ENCODE peak calls at places on chromosomes 4 and X, in nine cellular contexts. N, M, W, H, O, F, R, C and I are unnamed samples.

GRCh38 chrX:97310373-97310772 is 426.7 kb downstream of the RPA4 start:
- DNase-seq in H (no peak), C (peak; percentile 70), O (no peak), N (no peak), M (no peak), R (no peak), F (no peak), W (peak; percentile 76), I (peak; percentile 87)

GRCh38 chr4:81594495-81595169 is 122.9 kb upstream of the RASGEF1B start:
- DNase-seq in W (no peak), O (no peak), M (no peak), R (no peak), H (no peak), F (no peak), C (no peak), N (no peak), I (no peak)

GRCh38 chrX:9873952-9874351 is 87.7 kb downstream of the SHROOM2 start:
- DNase-seq in H (peak; percentile 45), N (peak; percentile 53), F (no peak), R (peak; percentile 10), C (peak; percentile 61), W (peak; percentile 41), O (peak; percentile 37), M (peak; percentile 56), I (peak; percentile 65)

GRCh38 chr4:48683784-48684666 is 96.1 kb downstream of the FRYL start:
- DNase-seq in C (no peak), N (no peak), F (no peak), O (no peak), H (peak; percentile 34), R (no peak), M (peak; percentile 28), W (no peak), I (no peak)

GRCh38 chr4:84503495-84504437 is 4.7 kb upstream of the NKX6-1 start:
- DNase-seq in M (peak; percentile 74), F (peak; percentile 87), R (peak; percentile 62), W (peak; percentile 90), N (peak; percentile 83), H (peak; percentile 63), C (peak; percentile 78), O (peak; percentile 65), I (peak; percentile 91)

GRCh38 chr4:172809319-172809718 is 359.3 kb upstream of the GALNT7 start:
- DNase-seq in C (no peak), M (no peak), F (no peak), O (no peak), H (no peak), W (peak; percentile 55), R (no peak), N (no peak), I (peak; percentile 95)

GRCh38 chr4:125736057-125736456 is 421.3 kb downstream of the FAT4 start:
- DNase-seq in H (no peak), O (peak; percentile 4), N (peak; percentile 75), M (no peak), R (no peak), C (peak; percentile 44), F (no peak), W (no peak), I (peak; percentile 67)

GRCh38 chr4:109131559-109131958 is 170.9 kb downstream of the COL25A1 start:
- DNase-seq in F (no peak), W (no peak), C (no peak), O (no peak), M (no peak), N (no peak), R (no peak), H (no peak), I (no peak)

GRCh38 chr4:169941141-169941540 is 85.1 kb downstream of the MFAP3L start:
- DNase-seq in H (no peak), N (no peak), M (no peak), F (no peak), W (no peak), O (no peak), R (no peak), C (no peak), I (no peak)

GRCh38 chr4:112144546-112145325 is 518 bp upstream of the FAM241A start:
- DNase-seq in H (no peak), F (no peak), W (no peak), N (no peak), M (no peak), C (no peak), R (no peak), O (no peak), I (no peak)

GRCh38 chr4:137981277-137981676 is 260.9 kb downstream of the SLC7A11 start:
- DNase-seq in R (peak; percentile 31), W (no peak), M (no peak), H (no peak), C (peak; percentile 61), N (peak; percentile 65), O (no peak), F (no peak), I (no peak)

GRCh38 chr4:38366451-38366850 is 297.5 kb upstream of the KLF3 start:
- DNase-seq in M (no peak), O (no peak), N (peak; percentile 16), H (no peak), R (no peak), C (no peak), W (no peak), F (no peak), I (no peak)

GRCh38 chr4:55834086-55834795 is 14.7 kb downstream of the EXOC1L start:
- DNase-seq in R (no peak), N (no peak), C (no peak), H (no peak), F (no peak), W (no peak), O (no peak), M (no peak), I (no peak)

GRCh38 chrX:98605941-98606340 is 1722.2 kb downstream of the RPA4 start:
- DNase-seq in C (no peak), O (no peak), N (no peak), H (no peak), F (no peak), M (no peak), W (no peak), R (no peak), I (no peak)

GRCh38 chrX:155334486-155335316 is at the start of gene CLIC2:
- DNase-seq in W (no peak), O (no peak), F (peak; percentile 52), C (peak; percentile 21), H (no peak), R (no peak), N (peak; percentile 69), M (peak; percentile 82), I (no peak)

GRCh38 chr4:92232566-92232965 is 71.2 kb upstream of the GRID2 start:
- DNase-seq in W (no peak), O (no peak), H (no peak), M (no peak), C (peak; percentile 47), N (peak; percentile 18), F (no peak), R (no peak), I (no peak)

GRCh38 chr4:108113229-108113628 is 55.5 kb downstream of the LEF1 start:
- DNase-seq in O (no peak), F (no peak), N (no peak), W (no peak), M (no peak), R (no peak), H (no peak), C (no peak), I (no peak)

GRCh38 chrX:120125444-120125843 is 9.7 kb upstream of the RHOXF1 start:
- DNase-seq in H (no peak), N (no peak), R (no peak), O (no peak), C (no peak), F (no peak), M (no peak), W (no peak), I (no peak)

GRCh38 chrX:14095702-14096101 is 66.0 kb upstream of the GEMIN8 start:
- DNase-seq in R (peak; percentile 57), N (peak; percentile 71), F (peak; percentile 62), C (peak; percentile 78), O (peak; percentile 52), W (peak; percentile 74), H (peak; percentile 62), M (peak; percentile 60), I (peak; percentile 74)

DNA sequence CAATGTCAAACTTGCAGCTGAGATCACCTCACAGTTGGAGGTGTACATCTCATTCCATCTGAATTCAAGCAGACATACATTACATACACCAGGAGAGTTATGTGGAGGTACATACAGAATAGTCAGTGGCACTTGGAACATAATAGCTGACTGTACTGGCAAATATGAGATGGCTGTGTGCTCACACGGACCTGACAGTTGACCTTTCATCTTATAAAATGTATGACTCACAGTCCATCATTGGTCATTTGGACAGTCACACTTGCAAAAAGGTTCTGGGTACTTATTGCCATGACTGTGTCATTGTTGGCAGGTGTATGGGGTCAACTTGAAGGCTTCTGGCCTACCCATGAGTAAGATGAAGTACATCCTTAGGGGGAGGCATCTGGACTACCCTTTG is 88.6 kb upstream of the WDR1 start:
- DNase-seq in N (peak; percentile 70), R (no peak), C (peak; percentile 8), F (no peak), O (no peak), H (no peak), M (no peak), W (no peak), I (no peak)
- TF ChIP-seq EZH2phosphoT487 in N (no peak), R (no peak), C (no peak), F (no peak), O (no peak), H (no peak), M (no peak), W (no peak), I (no peak)

GRCh38 chr4:7395635-7396034 is 39.1 kb downstream of the PSAPL1 start:
- DNase-seq in R (no peak), F (no peak), M (no peak), W (no peak), O (peak; percentile 10), N (no peak), H (no peak), C (no peak), I (no peak)
- H3K27ac ChIP-seq in R (no peak overlapping the region), F (no peak overlapping the region), M (no peak overlapping the region), W (peak overlapping the region; percentile 85), O (no peak overlapping the region), N (no peak overlapping the region), H (no peak overlapping the region), C (no peak overlapping the region), I (no peak overlapping the region)

DNA sequence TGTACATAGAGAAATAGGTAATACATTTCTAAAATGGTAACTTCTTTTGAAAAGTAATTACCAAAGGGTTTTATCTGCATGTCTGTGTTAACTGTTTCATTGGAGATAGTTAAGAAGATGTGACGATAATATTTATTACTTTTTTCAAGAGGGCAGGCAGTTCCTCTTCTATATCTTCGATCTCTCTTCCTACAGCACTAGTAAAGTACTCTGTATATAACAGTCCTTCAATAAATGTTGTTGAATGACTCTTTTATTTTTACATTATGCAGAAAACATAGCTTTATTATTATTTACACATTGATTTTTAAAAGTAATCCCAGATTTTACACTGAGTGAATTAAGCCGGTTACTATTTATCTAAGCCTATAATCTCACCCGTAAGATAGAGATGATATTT is 51.8 kb downstream of the TMPRSS11E start:
- DNase-seq in M (no peak), C (no peak), W (no peak), R (no peak), F (peak; percentile 0), O (no peak), N (no peak), H (no peak), I (no peak)
- TF ChIP-seq EZH2phosphoT487 in M (no peak), C (no peak), W (no peak), R (no peak), F (no peak), O (no peak), N (no peak), H (no peak), I (no peak)

GRCh38 chrX:7109838-7110793 is 37.4 kb upstream of the STS start:
- DNase-seq in N (no peak), W (peak; percentile 15), O (peak; percentile 20), M (no peak), C (no peak), F (no peak), R (no peak), H (peak; percentile 73), I (no peak)
- H3K27ac ChIP-seq in N (no peak overlapping the region), W (no peak overlapping the region), O (no peak overlapping the region), M (no peak overlapping the region), C (peak overlapping the region; percentile 26), F (no peak overlapping the region), R (no peak overlapping the region), H (peak overlapping the region; percentile 100), I (no peak overlapping the region)